ENCODE peak calls at places on chromosome 19, in ten cellular contexts. S is heart right ventricle, E is colonic mucosa, V is fibroblast of the aortic adventitia, Q is cardiac muscle cell, D is ascending aorta, K is HFFc6, I is cardiac fibroblast, N is HFF-Myc, U is progenitor cell of endocrine pancreas. G is an unnamed sample.

GRCh38 chr19:13089139-13089856 is 13.4 kb downstream of the LYL1 start:
- DNase-seq in S (no peak), E (no peak), V (no peak), Q (no peak), D (no peak), K (no peak), I (no peak), N (no peak), U (no peak), G (no peak)

GRCh38 chr19:46786236-46787039 is 2.0 kb downstream of the SLC1A5 start:
- DNase-seq in S (peak; percentile 77), E (peak; percentile 84), V (peak; percentile 90), Q (peak; percentile 32), D (peak; percentile 38), K (peak; percentile 87), I (peak; percentile 88), N (no peak), U (no peak), G (peak; percentile 37)

GRCh38 chr19:16143399-16144215 is at the start of gene HSH2D:
- DNase-seq in S (no peak), E (peak; percentile 92), V (no peak), Q (no peak), D (peak; percentile 30), K (no peak), I (no peak), N (no peak), U (no peak), G (no peak)

GRCh38 chr19:2167896-2168618 is 4.3 kb downstream of the DOT1L start:
- DNase-seq in S (peak; percentile 85), E (peak; percentile 47), V (peak; percentile 55), Q (peak; percentile 61), D (peak; percentile 63), K (peak; percentile 55), I (peak; percentile 83), N (no peak), U (no peak), G (no peak)

GRCh38 chr19:29390742-29391141 is 135.1 kb upstream of the VSTM2B start:
- DNase-seq in S (no peak), E (no peak), V (no peak), Q (no peak), D (no peak), K (no peak), I (no peak), N (no peak), U (no peak), G (no peak)

GRCh38 chr19:22332924-22333323 is 46.7 kb downstream of the ZNF729 start:
- DNase-seq in S (no peak), E (no peak), V (no peak), Q (no peak), D (no peak), K (no peak), I (peak; percentile 14), N (no peak), U (no peak), G (no peak)

GRCh38 chr19:10070730-10071446 is 15.2 kb upstream of the SHFL start:
- DNase-seq in S (no peak), E (no peak), V (no peak), Q (no peak), D (no peak), K (no peak), I (no peak), N (no peak), U (no peak), G (no peak)

GRCh38 chr19:45025264-45025663 is 13.6 kb upstream of the CLASRP start:
- DNase-seq in S (no peak), E (no peak), V (no peak), Q (no peak), D (no peak), K (no peak), I (no peak), N (no peak), U (no peak), G (no peak)

GRCh38 chr19:34639491-34640085 is 37.4 kb downstream of the SCGB2B2 start:
- DNase-seq in S (peak; percentile 61), E (peak; percentile 71), V (peak; percentile 73), Q (peak; percentile 58), D (no peak), K (peak; percentile 43), I (peak; percentile 80), N (peak; percentile 12), U (no peak), G (peak; percentile 55)

GRCh38 chr19:1265611-1266115 is 3.5 kb upstream of the CIRBP start:
- DNase-seq in S (peak; percentile 63), E (peak; percentile 64), V (peak; percentile 76), Q (no peak), D (peak; percentile 76), K (peak; percentile 91), I (peak; percentile 92), N (peak; percentile 45), U (no peak), G (no peak)

GRCh38 chr19:45498411-45499195 is at the start of gene PPM1N:
- DNase-seq in S (no peak), E (peak; percentile 47), V (no peak), Q (peak; percentile 40), D (no peak), K (no peak), I (peak; percentile 28), N (no peak), U (no peak), G (peak; percentile 23)

GRCh38 chr19:46704379-46705076 is 12.4 kb downstream of the PRKD2 start:
- DNase-seq in S (peak; percentile 74), E (peak; percentile 88), V (peak; percentile 44), Q (peak; percentile 72), D (no peak), K (no peak), I (peak; percentile 59), N (no peak), U (peak; percentile 63), G (peak; percentile 91)

GRCh38 chr19:18588611-18589379 is at the start of gene REX1BD:
- DNase-seq in S (peak; percentile 88), E (peak; percentile 85), V (peak; percentile 78), Q (peak; percentile 87), D (no peak), K (peak; percentile 52), I (peak; percentile 77), N (no peak), U (peak; percentile 72), G (peak; percentile 85)

GRCh38 chr19:18587561-18587960 is 1.0 kb upstream of the REX1BD start:
- DNase-seq in S (no peak), E (no peak), V (no peak), Q (no peak), D (no peak), K (no peak), I (no peak), N (no peak), U (no peak), G (no peak)

GRCh38 chr19:18587962-18588610 is 512 bp upstream of the REX1BD start:
- DNase-seq in S (no peak), E (no peak), V (no peak), Q (no peak), D (no peak), K (no peak), I (no peak), N (no peak), U (no peak), G (no peak)

GRCh38 chr19:18589380-18590272 is 1.0 kb downstream of the REX1BD start:
- DNase-seq in S (peak; percentile 63), E (peak; percentile 72), V (peak; percentile 45), Q (peak; percentile 81), D (no peak), K (peak; percentile 54), I (peak; percentile 68), N (peak; percentile 46), U (peak; percentile 58), G (peak; percentile 76)

GRCh38 chr19:18586311-18586710 is 2.3 kb upstream of the REX1BD start:
- DNase-seq in S (no peak), E (no peak), V (no peak), Q (no peak), D (no peak), K (no peak), I (no peak), N (no peak), U (no peak), G (no peak)
- TF ChIP-seq CTCF in S (no peak), E (no peak), V (peak; percentile 22), Q (no peak), D (no peak), K (peak; percentile 21), I (peak; percentile 7), N (no peak), U (no peak), G (no peak)

GRCh38 chr19:6340493-6341201 is 7.2 kb upstream of the ACER1 start:
- DNase-seq in S (no peak), E (no peak), V (no peak), Q (no peak), D (no peak), K (no peak), I (no peak), N (no peak), U (no peak), G (no peak)
- TF ChIP-seq CTCF in S (no peak), E (no peak), V (no peak), Q (no peak), D (no peak), K (no peak), I (no peak), N (no peak), U (peak; percentile 13), G (no peak)

GRCh38 chr19:6100284-6100915 is 9.9 kb downstream of the RFX2 start:
- DNase-seq in S (no peak), E (no peak), V (no peak), Q (no peak), D (no peak), K (no peak), I (no peak), N (no peak), U (no peak), G (no peak)
- TF ChIP-seq CTCF in S (no peak), E (no peak), V (no peak), Q (no peak), D (no peak), K (no peak), I (no peak), N (no peak), U (no peak), G (no peak)

GRCh38 chr19:7933411-7933810 is 7.5 kb upstream of the CTXN1 start:
- DNase-seq in S (no peak), E (no peak), V (no peak), Q (no peak), D (no peak), K (no peak), I (no peak), N (no peak), U (no peak), G (no peak)
- TF ChIP-seq CTCF in S (no peak), E (no peak), V (peak; percentile 33), Q (peak; percentile 32), D (no peak), K (peak; percentile 68), I (peak; percentile 36), N (peak; percentile 45), U (peak; percentile 31), G (peak; percentile 43)

G was measured in endothelial cell.